ENCODE peak calls at places on chromosomes 6 and 20, in ten cellular contexts. One of them, this sample, is unnamed.

GRCh38 chr6:110609101-110609500 is 132.7 kb upstream of the SLC22A16 start:
- DNase-seq in endodermal cell: no peak
- DNase-seq in left ventricle myocardium inferior: no peak
- DNase-seq in A549: no peak
- DNase-seq in lower lobe of right lung: no peak
- DNase-seq in endothelial cell: no peak
- DNase-seq in GM12865: no peak
- DNase-seq in fibroblast of lung: no peak
- DNase-seq in heart left ventricle: no peak
- DNase-seq in neural progenitor cell: no peak
- DNase-seq in this sample: no peak

GRCh38 chr6:707576-708236 is 14.8 kb upstream of the EXOC2 start:
- DNase-seq in endodermal cell: no peak
- DNase-seq in left ventricle myocardium inferior: no peak
- DNase-seq in A549: no peak
- DNase-seq in lower lobe of right lung: no peak
- DNase-seq in endothelial cell: no peak
- DNase-seq in GM12865: no peak
- DNase-seq in fibroblast of lung: no peak
- DNase-seq in heart left ventricle: no peak
- DNase-seq in neural progenitor cell: no peak
- DNase-seq in this sample: no peak

GRCh38 chr6:159169193-159169555 is at the start of gene FNDC1:
- DNase-seq in endodermal cell: peak
- DNase-seq in left ventricle myocardium inferior: peak
- DNase-seq in A549: peak
- DNase-seq in lower lobe of right lung: peak
- DNase-seq in endothelial cell: peak
- DNase-seq in GM12865: peak
- DNase-seq in fibroblast of lung: no peak
- DNase-seq in heart left ventricle: peak
- DNase-seq in neural progenitor cell: peak
- DNase-seq in this sample: peak

GRCh38 chr6:75691012-75691411 is 58.0 kb upstream of the MYO6 start:
- DNase-seq in endodermal cell: no peak
- DNase-seq in left ventricle myocardium inferior: no peak
- DNase-seq in A549: peak
- DNase-seq in lower lobe of right lung: no peak
- DNase-seq in endothelial cell: no peak
- DNase-seq in GM12865: no peak
- DNase-seq in fibroblast of lung: peak
- DNase-seq in heart left ventricle: no peak
- DNase-seq in neural progenitor cell: no peak
- DNase-seq in this sample: no peak

GRCh38 chr6:136059308-136059707 is 190.8 kb downstream of the MTFR2 start:
- DNase-seq in endodermal cell: no peak
- DNase-seq in left ventricle myocardium inferior: peak
- DNase-seq in A549: no peak
- DNase-seq in lower lobe of right lung: no peak
- DNase-seq in endothelial cell: no peak
- DNase-seq in GM12865: no peak
- DNase-seq in fibroblast of lung: no peak
- DNase-seq in heart left ventricle: no peak
- DNase-seq in neural progenitor cell: no peak
- DNase-seq in this sample: no peak

GRCh38 chr6:77740380-77740779 is 87.5 kb downstream of the MEI4 start:
- DNase-seq in endodermal cell: no peak
- DNase-seq in left ventricle myocardium inferior: no peak
- DNase-seq in A549: peak
- DNase-seq in lower lobe of right lung: no peak
- DNase-seq in endothelial cell: no peak
- DNase-seq in GM12865: peak
- DNase-seq in fibroblast of lung: peak
- DNase-seq in heart left ventricle: no peak
- DNase-seq in neural progenitor cell: no peak
- DNase-seq in this sample: no peak

GRCh38 chr6:43945778-43946100 is 175.7 kb downstream of the VEGFA start:
- DNase-seq in endodermal cell: no peak
- DNase-seq in left ventricle myocardium inferior: no peak
- DNase-seq in A549: no peak
- DNase-seq in lower lobe of right lung: no peak
- DNase-seq in endothelial cell: no peak
- DNase-seq in GM12865: no peak
- DNase-seq in fibroblast of lung: no peak
- DNase-seq in heart left ventricle: no peak
- DNase-seq in neural progenitor cell: no peak
- DNase-seq in this sample: no peak

GRCh38 chr6:36246511-36247268 is 23.2 kb upstream of the PNPLA1 start:
- DNase-seq in endodermal cell: peak
- DNase-seq in left ventricle myocardium inferior: no peak
- DNase-seq in A549: no peak
- DNase-seq in lower lobe of right lung: no peak
- DNase-seq in endothelial cell: no peak
- DNase-seq in GM12865: no peak
- DNase-seq in fibroblast of lung: no peak
- DNase-seq in heart left ventricle: no peak
- DNase-seq in neural progenitor cell: no peak
- DNase-seq in this sample: no peak

GRCh38 chr6:34982424-34982852 is 93.4 kb downstream of the ANKS1A start:
- DNase-seq in endodermal cell: no peak
- DNase-seq in left ventricle myocardium inferior: no peak
- DNase-seq in A549: peak
- DNase-seq in lower lobe of right lung: no peak
- DNase-seq in endothelial cell: no peak
- DNase-seq in GM12865: no peak
- DNase-seq in fibroblast of lung: no peak
- DNase-seq in heart left ventricle: no peak
- DNase-seq in neural progenitor cell: peak
- DNase-seq in this sample: no peak

GRCh38 chr20:10178091-10178490 is 40.5 kb upstream of the SNAP25 start:
- DNase-seq in endodermal cell: no peak
- DNase-seq in left ventricle myocardium inferior: no peak
- DNase-seq in A549: no peak
- DNase-seq in lower lobe of right lung: no peak
- DNase-seq in endothelial cell: no peak
- DNase-seq in GM12865: no peak
- DNase-seq in fibroblast of lung: no peak
- DNase-seq in heart left ventricle: no peak
- DNase-seq in neural progenitor cell: no peak
- DNase-seq in this sample: no peak

GRCh38 chr6:14453712-14454466 is 336.3 kb downstream of the CD83 start:
- DNase-seq in endodermal cell: no peak
- DNase-seq in left ventricle myocardium inferior: no peak
- DNase-seq in A549: no peak
- DNase-seq in lower lobe of right lung: no peak
- DNase-seq in endothelial cell: no peak
- DNase-seq in GM12865: no peak
- DNase-seq in fibroblast of lung: no peak
- DNase-seq in heart left ventricle: no peak
- DNase-seq in neural progenitor cell: no peak
- DNase-seq in this sample: no peak

GRCh38 chr20:15838466-15838865 is 734.8 kb downstream of the KIF16B start:
- DNase-seq in endodermal cell: no peak
- DNase-seq in left ventricle myocardium inferior: no peak
- DNase-seq in A549: no peak
- DNase-seq in lower lobe of right lung: no peak
- DNase-seq in endothelial cell: no peak
- DNase-seq in GM12865: no peak
- DNase-seq in fibroblast of lung: no peak
- DNase-seq in heart left ventricle: no peak
- DNase-seq in neural progenitor cell: no peak
- DNase-seq in this sample: no peak

GRCh38 chr6:145815351-145815772 is 767 bp upstream of the FBXO30 start:
- DNase-seq in endodermal cell: no peak
- DNase-seq in left ventricle myocardium inferior: peak
- DNase-seq in A549: no peak
- DNase-seq in lower lobe of right lung: no peak
- DNase-seq in endothelial cell: no peak
- DNase-seq in GM12865: peak
- DNase-seq in fibroblast of lung: peak
- DNase-seq in heart left ventricle: no peak
- DNase-seq in neural progenitor cell: no peak
- DNase-seq in this sample: no peak

GRCh38 chr6:125273965-125274364 is 27.8 kb downstream of the HDDC2 start:
- DNase-seq in endodermal cell: no peak
- DNase-seq in left ventricle myocardium inferior: no peak
- DNase-seq in A549: peak
- DNase-seq in lower lobe of right lung: no peak
- DNase-seq in endothelial cell: no peak
- DNase-seq in GM12865: no peak
- DNase-seq in fibroblast of lung: peak
- DNase-seq in heart left ventricle: no peak
- DNase-seq in neural progenitor cell: no peak
- DNase-seq in this sample: no peak

GRCh38 chr6:107654736-107655135 is 164.8 kb downstream of the SOBP start:
- DNase-seq in endodermal cell: no peak
- DNase-seq in left ventricle myocardium inferior: no peak
- DNase-seq in A549: no peak
- DNase-seq in lower lobe of right lung: no peak
- DNase-seq in endothelial cell: no peak
- DNase-seq in GM12865: no peak
- DNase-seq in fibroblast of lung: no peak
- DNase-seq in heart left ventricle: no peak
- DNase-seq in neural progenitor cell: no peak
- DNase-seq in this sample: no peak

GRCh38 chr6:107655245-107655644 is 165.3 kb downstream of the SOBP start:
- DNase-seq in endodermal cell: peak
- DNase-seq in left ventricle myocardium inferior: no peak
- DNase-seq in A549: no peak
- DNase-seq in lower lobe of right lung: no peak
- DNase-seq in endothelial cell: peak
- DNase-seq in GM12865: no peak
- DNase-seq in fibroblast of lung: no peak
- DNase-seq in heart left ventricle: no peak
- DNase-seq in neural progenitor cell: peak
- DNase-seq in this sample: no peak

GRCh38 chr6:107652526-107653182 is 162.7 kb downstream of the SOBP start:
- DNase-seq in endodermal cell: no peak
- DNase-seq in left ventricle myocardium inferior: no peak
- DNase-seq in A549: no peak
- DNase-seq in lower lobe of right lung: no peak
- DNase-seq in endothelial cell: no peak
- DNase-seq in GM12865: no peak
- DNase-seq in fibroblast of lung: peak
- DNase-seq in heart left ventricle: no peak
- DNase-seq in neural progenitor cell: no peak
- DNase-seq in this sample: no peak

GRCh38 chr6:107653183-107653580 is 163.3 kb downstream of the SOBP start:
- DNase-seq in endodermal cell: no peak
- DNase-seq in left ventricle myocardium inferior: peak
- DNase-seq in A549: no peak
- DNase-seq in lower lobe of right lung: no peak
- DNase-seq in endothelial cell: no peak
- DNase-seq in GM12865: no peak
- DNase-seq in fibroblast of lung: no peak
- DNase-seq in heart left ventricle: peak
- DNase-seq in neural progenitor cell: no peak
- DNase-seq in this sample: no peak

GRCh38 chr6:107653861-107654394 is 164.0 kb downstream of the SOBP start:
- DNase-seq in endodermal cell: no peak
- DNase-seq in left ventricle myocardium inferior: no peak
- DNase-seq in A549: no peak
- DNase-seq in lower lobe of right lung: no peak
- DNase-seq in endothelial cell: no peak
- DNase-seq in GM12865: no peak
- DNase-seq in fibroblast of lung: peak
- DNase-seq in heart left ventricle: no peak
- DNase-seq in neural progenitor cell: no peak
- DNase-seq in this sample: no peak
- TF ChIP-seq CTCF in endodermal cell: no peak
- TF ChIP-seq CTCF in left ventricle myocardium inferior: no peak
- TF ChIP-seq CTCF in A549: no peak
- TF ChIP-seq CTCF in lower lobe of right lung: no peak
- TF ChIP-seq CTCF in endothelial cell: no peak
- TF ChIP-seq CTCF in GM12865: no peak
- TF ChIP-seq CTCF in fibroblast of lung: no peak
- TF ChIP-seq CTCF in heart left ventricle: no peak
- TF ChIP-seq CTCF in neural progenitor cell: no peak
- TF ChIP-seq CTCF in this sample: no peak

GRCh38 chr6:91081452-91082067 is 494.7 kb upstream of the MAP3K7 start:
- DNase-seq in endodermal cell: peak
- DNase-seq in left ventricle myocardium inferior: no peak
- DNase-seq in A549: peak
- DNase-seq in lower lobe of right lung: no peak
- DNase-seq in endothelial cell: peak
- DNase-seq in GM12865: peak
- DNase-seq in fibroblast of lung: peak
- DNase-seq in heart left ventricle: no peak
- DNase-seq in neural progenitor cell: peak
- DNase-seq in this sample: no peak
- TF ChIP-seq CTCF in endodermal cell: peak
- TF ChIP-seq CTCF in left ventricle myocardium inferior: peak
- TF ChIP-seq CTCF in A549: peak
- TF ChIP-seq CTCF in lower lobe of right lung: peak
- TF ChIP-seq CTCF in endothelial cell: peak
- TF ChIP-seq CTCF in GM12865: peak
- TF ChIP-seq CTCF in fibroblast of lung: peak
- TF ChIP-seq CTCF in heart left ventricle: peak
- TF ChIP-seq CTCF in neural progenitor cell: peak
- TF ChIP-seq CTCF in this sample: peak

DNA sequence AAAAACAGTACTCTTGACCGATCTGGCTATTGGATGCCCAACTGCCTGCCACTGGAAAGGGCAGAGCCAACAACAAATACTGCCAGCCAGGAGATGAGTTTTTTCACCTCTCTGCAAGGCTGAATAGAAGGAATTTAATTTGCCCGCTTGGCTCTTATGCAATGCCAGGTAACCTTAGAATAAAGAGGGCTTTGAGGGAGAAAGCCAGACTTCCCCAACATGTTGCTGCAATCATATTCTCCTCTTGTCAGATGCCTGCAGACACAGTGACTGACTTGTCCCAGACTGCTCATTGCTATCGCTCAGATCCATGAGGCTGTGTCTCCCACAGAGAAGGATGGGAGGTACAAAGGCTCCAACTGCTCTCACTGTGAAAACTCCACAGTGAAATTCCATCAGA is 517.1 kb upstream of the ID4 start:
- DNase-seq in endodermal cell: no peak
- DNase-seq in left ventricle myocardium inferior: no peak
- DNase-seq in A549: no peak
- DNase-seq in lower lobe of right lung: no peak
- DNase-seq in endothelial cell: no peak
- DNase-seq in GM12865: no peak
- DNase-seq in fibroblast of lung: no peak
- DNase-seq in heart left ventricle: no peak
- DNase-seq in neural progenitor cell: peak
- DNase-seq in this sample: no peak
- TF ChIP-seq CTCF in endodermal cell: no peak
- TF ChIP-seq CTCF in left ventricle myocardium inferior: no peak
- TF ChIP-seq CTCF in A549: no peak
- TF ChIP-seq CTCF in lower lobe of right lung: no peak
- TF ChIP-seq CTCF in endothelial cell: no peak
- TF ChIP-seq CTCF in GM12865: no peak
- TF ChIP-seq CTCF in fibroblast of lung: no peak
- TF ChIP-seq CTCF in heart left ventricle: no peak
- TF ChIP-seq CTCF in neural progenitor cell: no peak
- TF ChIP-seq CTCF in this sample: no peak

GRCh38 chr6:5425267-5425666 is 164.0 kb downstream of the FARS2 start:
- DNase-seq in endodermal cell: no peak
- DNase-seq in left ventricle myocardium inferior: no peak
- DNase-seq in A549: no peak
- DNase-seq in lower lobe of right lung: no peak
- DNase-seq in endothelial cell: no peak
- DNase-seq in GM12865: no peak
- DNase-seq in fibroblast of lung: no peak
- DNase-seq in heart left ventricle: no peak
- DNase-seq in neural progenitor cell: no peak
- DNase-seq in this sample: no peak
- TF ChIP-seq CTCF in endodermal cell: no peak
- TF ChIP-seq CTCF in left ventricle myocardium inferior: no peak
- TF ChIP-seq CTCF in A549: no peak
- TF ChIP-seq CTCF in lower lobe of right lung: no peak
- TF ChIP-seq CTCF in endothelial cell: no peak
- TF ChIP-seq CTCF in GM12865: no peak
- TF ChIP-seq CTCF in fibroblast of lung: no peak
- TF ChIP-seq CTCF in heart left ventricle: no peak
- TF ChIP-seq CTCF in neural progenitor cell: no peak
- TF ChIP-seq CTCF in this sample: no peak